ENCODE peak calls at places on chromosomes 4 and X, in five cellular contexts. G is HEK293T, Z is GM12878, L is SK-N-SH, T is HepG2. V is an unnamed sample.
A peak's percentile ranks its signal among the peaks of the same experiment; 100 is the strongest.

GRCh38 chr4:140877781-140878180 is 121.6 kb upstream of the TBC1D9 start:
- DNase-seq in T (no peak), G (no peak), Z (no peak), L (no peak), V (no peak)

GRCh38 chr4:6155996-6156395 is 44.4 kb downstream of the JAKMIP1 start:
- DNase-seq in L (no peak), Z (no peak), T (no peak), G (no peak), V (no peak)

GRCh38 chr4:116877069-116877468 is 208.3 kb downstream of the TRAM1L1 start:
- DNase-seq in Z (no peak), G (no peak), L (no peak), T (no peak), V (no peak)

GRCh38 chr4:107862658-107863057 is 37.9 kb downstream of the SGMS2 start:
- DNase-seq in G (no peak), Z (no peak), L (no peak), T (peak; percentile 5), V (no peak)

GRCh38 chrX:136679581-136679980 is 31.6 kb downstream of the CD40LG start:
- DNase-seq in Z (no peak), T (no peak), L (no peak), G (no peak), V (no peak)

GRCh38 chrX:84223261-84223660 is 35.3 kb upstream of the RPS6KA6 start:
- DNase-seq in T (no peak), L (peak; percentile 12), Z (no peak), G (no peak), V (no peak)

GRCh38 chr4:174522183-174523002 is at the start of gene HPGD:
- DNase-seq in T (no peak), G (peak; percentile 49), L (peak; percentile 66), Z (no peak), V (peak; percentile 61)

GRCh38 chrX:102067966-102068723 is 57.3 kb upstream of the TCEAL2 start:
- DNase-seq in G (peak; percentile 26), L (peak; percentile 10), Z (peak; percentile 1), T (peak; percentile 1), V (peak; percentile 23)

GRCh38 chrX:1734806-1735205 is 119.9 kb downstream of the ASMT start:
- DNase-seq in Z (no peak), L (no peak), T (no peak), G (no peak), V (no peak)

GRCh38 chr4:81504685-81505598 is 33.2 kb upstream of the RASGEF1B start:
- DNase-seq in G (no peak), T (no peak), Z (no peak), L (no peak), V (peak; percentile 4)

GRCh38 chrX:70079870-70080269 is 17.6 kb downstream of the OTUD6A start:
- DNase-seq in L (no peak), Z (no peak), G (no peak), T (no peak), V (no peak)

GRCh38 chr4:68498413-68499007 is 51.2 kb downstream of the TMPRSS11E start:
- DNase-seq in G (peak; percentile 46), Z (peak; percentile 30), L (peak; percentile 33), T (peak; percentile 78), V (peak; percentile 27)

GRCh38 chr4:118034061-118034785 is at the start of gene NDST3:
- DNase-seq in L (peak; percentile 81), Z (no peak), T (peak; percentile 32), G (peak; percentile 64), V (no peak)

GRCh38 chr4:74504212-74504611 is 59.3 kb downstream of the AREG start:
- DNase-seq in T (no peak), L (no peak), G (no peak), Z (no peak), V (no peak)

GRCh38 chrX:10404435-10404834 is 215.9 kb downstream of the MID1 start:
- DNase-seq in L (no peak), Z (no peak), G (no peak), T (no peak), V (no peak)

GRCh38 chrX:9884031-9884779 is 83.0 kb upstream of the CLDN34 start:
- DNase-seq in T (no peak), Z (no peak), G (no peak), L (no peak), V (no peak)

GRCh38 chr4:70196855-70197254 is 1.3 kb downstream of the ODAM start:
- DNase-seq in Z (no peak), L (no peak), T (no peak), G (no peak), V (no peak)

GRCh38 chr4:111475001-111475400 is 670.3 kb upstream of the FAM241A start:
- DNase-seq in G (peak; percentile 39), T (peak; percentile 17), Z (no peak), L (peak; percentile 1), V (no peak)

GRCh38 chr4:147518086-147518485 is 37.2 kb downstream of the EDNRA start:
- DNase-seq in G (no peak), T (no peak), L (no peak), Z (no peak), V (no peak)

GRCh38 chr4:122692641-122693520 is 39.6 kb upstream of the BBS12 start:
- DNase-seq in L (no peak), Z (no peak), G (no peak), T (no peak), V (no peak)

GRCh38 chr4:72971572-72971971 is 97.9 kb downstream of the COX18 start:
- DNase-seq in G (no peak), Z (no peak), L (no peak), T (no peak), V (no peak)

GRCh38 chr4:55069248-55069647 is 56.1 kb downstream of the KDR start:
- DNase-seq in Z (no peak), T (no peak), G (no peak), L (no peak), V (no peak)

GRCh38 chr4:145816091-145816490 is 122.5 kb downstream of the ZNF827 start:
- DNase-seq in Z (no peak), G (no peak), L (no peak), T (no peak), V (no peak)

GRCh38 chr4:145818001-145818400 is 120.6 kb downstream of the ZNF827 start:
- DNase-seq in Z (no peak), T (no peak), L (no peak), G (no peak), V (no peak)

GRCh38 chr4:145820407-145820806 is 118.2 kb downstream of the ZNF827 start:
- DNase-seq in T (no peak), Z (no peak), L (no peak), G (no peak), V (no peak)

GRCh38 chr4:145821771-145822170 is 116.9 kb downstream of the ZNF827 start:
- DNase-seq in Z (no peak), G (no peak), L (no peak), T (no peak), V (no peak)

GRCh38 chr4:145819246-145820181 is 119.1 kb downstream of the ZNF827 start:
- DNase-seq in Z (no peak), T (no peak), G (no peak), L (no peak), V (no peak)
- TF ChIP-seq FOXM1 in Z (no peak), T (no peak), G (no peak), L (no peak), V (no peak)

DNA sequence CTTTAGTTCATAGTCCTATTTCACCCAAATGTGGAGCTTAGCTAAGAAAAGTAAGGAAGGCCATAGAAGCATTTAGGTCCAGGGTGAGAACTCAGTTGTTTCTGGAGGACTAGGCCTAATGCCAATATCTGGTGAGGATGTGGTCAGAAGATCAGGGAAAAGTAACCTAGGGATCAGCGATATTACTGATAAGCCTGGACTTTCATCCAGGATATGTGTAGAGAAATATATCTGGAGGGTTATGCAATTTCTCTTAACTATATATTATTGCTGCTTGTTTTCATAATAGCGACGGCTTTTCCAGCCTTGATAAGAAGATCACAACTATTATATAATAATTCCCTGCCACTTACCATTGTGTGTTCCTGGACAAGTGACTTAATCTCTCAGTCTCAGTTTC is 81.1 kb downstream of the FRAS1 start:
- DNase-seq in L (no peak), T (peak; percentile 60), Z (no peak), G (no peak), V (no peak)
- TF ChIP-seq FOXM1 in L (no peak), T (no peak), Z (no peak), G (no peak), V (no peak)

GRCh38 chr4:149823770-149824221 is 8.2 kb upstream of the IQCM start:
- DNase-seq in G (no peak), T (no peak), L (no peak), Z (no peak), V (no peak)
- TF ChIP-seq FOXM1 in G (no peak), T (no peak), L (no peak), Z (no peak), V (no peak)

GRCh38 chrX:40952855-40953254 is 132.4 kb upstream of the USP9X start:
- DNase-seq in Z (peak; percentile 26), G (no peak), T (no peak), L (no peak), V (no peak)

GRCh38 chrX:40950546-40950945 is 134.7 kb upstream of the USP9X start:
- DNase-seq in G (no peak), T (no peak), Z (no peak), L (no peak), V (no peak)

GRCh38 chrX:40949071-40949470 is 136.2 kb upstream of the USP9X start:
- DNase-seq in G (no peak), T (no peak), L (no peak), Z (no peak), V (no peak)

DNA sequence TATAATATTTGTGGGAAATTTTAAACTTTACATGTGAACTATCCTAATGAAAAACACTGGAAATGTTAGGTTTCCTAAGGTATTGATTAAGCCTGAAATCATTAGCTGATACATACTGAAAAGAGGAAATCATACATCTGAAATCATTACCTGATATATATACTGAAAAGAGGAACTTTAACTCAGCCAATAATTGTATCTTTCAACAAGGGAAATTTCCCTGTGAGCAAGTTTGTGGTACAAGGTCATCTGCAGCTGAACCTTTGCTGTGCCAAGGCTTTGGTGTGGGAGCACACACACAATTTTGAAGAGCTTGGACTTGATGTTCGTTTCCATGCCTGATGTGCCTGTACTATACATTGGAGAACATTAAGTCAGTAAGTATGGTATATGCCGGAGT is 131.9 kb upstream of the USP9X start:
- DNase-seq in Z (peak; percentile 60), L (no peak), G (no peak), T (no peak), V (no peak)
- TF ChIP-seq FOXM1 in Z (no peak), L (no peak), G (no peak), T (no peak), V (no peak)

GRCh38 chrX:135410861-135411627 is 10.7 kb upstream of the SMIM10L2A start:
- DNase-seq in G (no peak), L (no peak), T (no peak), Z (no peak), V (no peak)
- TF ChIP-seq FOXM1 in G (no peak), L (no peak), T (no peak), Z (no peak), V (no peak)

V was measured in K562.